ENCODE peak calls at places on chromosome 5, in four cellular contexts. One of them, this sample, is unnamed.

GRCh38 chr5:135680713-135681112 is 101.9 kb upstream of the CXCL14 start:
- DNase-seq in astrocyte of the spinal cord: no peak
- DNase-seq in lower leg skin: no peak
- DNase-seq in GM12865: no peak
- DNase-seq in this sample: no peak

GRCh38 chr5:89878733-89879132 is 530.8 kb downstream of the CETN3 start:
- DNase-seq in astrocyte of the spinal cord: no peak
- DNase-seq in lower leg skin: no peak
- DNase-seq in GM12865: no peak
- DNase-seq in this sample: no peak

GRCh38 chr5:164600929-164601535 is 1095.6 kb downstream of the MAT2B start:
- DNase-seq in astrocyte of the spinal cord: no peak
- DNase-seq in lower leg skin: no peak
- DNase-seq in GM12865: no peak
- DNase-seq in this sample: no peak

GRCh38 chr5:127564002-127564769 is 46.7 kb downstream of the PRRC1 start:
- DNase-seq in astrocyte of the spinal cord: peak
- DNase-seq in lower leg skin: peak
- DNase-seq in GM12865: peak
- DNase-seq in this sample: peak

GRCh38 chr5:141330299-141331080 is at the start of gene PCDHGA1:
- DNase-seq in astrocyte of the spinal cord: peak
- DNase-seq in lower leg skin: no peak
- DNase-seq in GM12865: peak
- DNase-seq in this sample: peak

GRCh38 chr5:56501949-56502557 is 268.9 kb upstream of the ANKRD55 start:
- DNase-seq in astrocyte of the spinal cord: peak
- DNase-seq in lower leg skin: no peak
- DNase-seq in GM12865: peak
- DNase-seq in this sample: no peak

GRCh38 chr5:132190161-132190817 is 37.4 kb downstream of the P4HA2 start:
- DNase-seq in astrocyte of the spinal cord: peak
- DNase-seq in lower leg skin: no peak
- DNase-seq in GM12865: peak
- DNase-seq in this sample: peak

GRCh38 chr5:134070979-134071849 is 43.3 kb upstream of the TCF7 start:
- DNase-seq in astrocyte of the spinal cord: peak
- DNase-seq in lower leg skin: no peak
- DNase-seq in GM12865: peak
- DNase-seq in this sample: no peak

GRCh38 chr5:116626272-116626723 is 51.7 kb upstream of the SEMA6A start:
- DNase-seq in astrocyte of the spinal cord: peak
- DNase-seq in lower leg skin: peak
- DNase-seq in GM12865: no peak
- DNase-seq in this sample: peak

GRCh38 chr5:158384535-158385421 is 525.8 kb upstream of the CLINT1 start:
- DNase-seq in astrocyte of the spinal cord: peak
- DNase-seq in lower leg skin: no peak
- DNase-seq in GM12865: no peak
- DNase-seq in this sample: peak

GRCh38 chr5:179766021-179766725 is 27.6 kb upstream of the LTC4S start:
- DNase-seq in astrocyte of the spinal cord: peak
- DNase-seq in lower leg skin: no peak
- DNase-seq in GM12865: no peak
- DNase-seq in this sample: peak

GRCh38 chr5:14675309-14675708 is 10.8 kb downstream of the OTULIN start:
- DNase-seq in astrocyte of the spinal cord: peak
- DNase-seq in lower leg skin: no peak
- DNase-seq in GM12865: no peak
- DNase-seq in this sample: no peak

GRCh38 chr5:84255318-84255717 is 129.4 kb downstream of the EDIL3 start:
- DNase-seq in astrocyte of the spinal cord: peak
- DNase-seq in lower leg skin: no peak
- DNase-seq in GM12865: peak
- DNase-seq in this sample: peak

GRCh38 chr5:119745976-119746375 is 116.6 kb downstream of the FAM170A start:
- DNase-seq in astrocyte of the spinal cord: no peak
- DNase-seq in lower leg skin: no peak
- DNase-seq in GM12865: no peak
- DNase-seq in this sample: no peak

GRCh38 chr5:102218159-102218558 is 77.9 kb downstream of the SLCO4C1 start:
- DNase-seq in astrocyte of the spinal cord: no peak
- DNase-seq in lower leg skin: no peak
- DNase-seq in GM12865: no peak
- DNase-seq in this sample: no peak

GRCh38 chr5:40955313-40955712 is 46.0 kb downstream of the C7 start:
- DNase-seq in astrocyte of the spinal cord: no peak
- DNase-seq in lower leg skin: no peak
- DNase-seq in GM12865: no peak
- DNase-seq in this sample: no peak

GRCh38 chr5:154447074-154447725 is 1.4 kb downstream of the SAP30L start:
- DNase-seq in astrocyte of the spinal cord: no peak
- DNase-seq in lower leg skin: no peak
- DNase-seq in GM12865: no peak
- DNase-seq in this sample: no peak

GRCh38 chr5:133942589-133943474 is 25.6 kb downstream of the C5orf15 start:
- DNase-seq in astrocyte of the spinal cord: no peak
- DNase-seq in lower leg skin: no peak
- DNase-seq in GM12865: no peak
- DNase-seq in this sample: no peak

GRCh38 chr5:1264211-1264610 is 30.7 kb downstream of the TERT start:
- DNase-seq in astrocyte of the spinal cord: no peak
- DNase-seq in lower leg skin: no peak
- DNase-seq in GM12865: no peak
- DNase-seq in this sample: no peak

GRCh38 chr5:39755452-39755851 is 330.7 kb upstream of the DAB2 start:
- DNase-seq in astrocyte of the spinal cord: no peak
- DNase-seq in lower leg skin: no peak
- DNase-seq in GM12865: no peak
- DNase-seq in this sample: peak

GRCh38 chr5:410911-411517 is 32.0 kb upstream of the EXOC3 start:
- DNase-seq in astrocyte of the spinal cord: no peak
- DNase-seq in lower leg skin: no peak
- DNase-seq in GM12865: no peak
- DNase-seq in this sample: no peak

GRCh38 chr5:107558951-107559350 is 111.8 kb downstream of the EFNA5 start:
- DNase-seq in astrocyte of the spinal cord: no peak
- DNase-seq in lower leg skin: no peak
- DNase-seq in GM12865: no peak
- DNase-seq in this sample: no peak

GRCh38 chr5:141632650-141633049 is 4.0 kb downstream of the HDAC3 start:
- DNase-seq in astrocyte of the spinal cord: no peak
- DNase-seq in lower leg skin: no peak
- DNase-seq in GM12865: no peak
- DNase-seq in this sample: no peak

GRCh38 chr5:59661939-59662615 is 231.4 kb downstream of the PDE4D start:
- DNase-seq in astrocyte of the spinal cord: peak
- DNase-seq in lower leg skin: no peak
- DNase-seq in GM12865: peak
- DNase-seq in this sample: no peak

GRCh38 chr5:6585939-6586646 is 46.8 kb downstream of the NSUN2 start:
- DNase-seq in astrocyte of the spinal cord: no peak
- DNase-seq in lower leg skin: no peak
- DNase-seq in GM12865: no peak
- DNase-seq in this sample: no peak

GRCh38 chr5:144812770-144813169 is 642.1 kb downstream of the KCTD16 start:
- DNase-seq in astrocyte of the spinal cord: peak
- DNase-seq in lower leg skin: peak
- DNase-seq in GM12865: no peak
- DNase-seq in this sample: peak

GRCh38 chr5:122222580-122222979 is 89.5 kb upstream of the SNCAIP start:
- DNase-seq in astrocyte of the spinal cord: no peak
- DNase-seq in lower leg skin: no peak
- DNase-seq in GM12865: no peak
- DNase-seq in this sample: no peak

GRCh38 chr5:32827981-32828380 is 116.9 kb downstream of the NPR3 start:
- DNase-seq in astrocyte of the spinal cord: no peak
- DNase-seq in lower leg skin: no peak
- DNase-seq in GM12865: no peak
- DNase-seq in this sample: no peak

DNA sequence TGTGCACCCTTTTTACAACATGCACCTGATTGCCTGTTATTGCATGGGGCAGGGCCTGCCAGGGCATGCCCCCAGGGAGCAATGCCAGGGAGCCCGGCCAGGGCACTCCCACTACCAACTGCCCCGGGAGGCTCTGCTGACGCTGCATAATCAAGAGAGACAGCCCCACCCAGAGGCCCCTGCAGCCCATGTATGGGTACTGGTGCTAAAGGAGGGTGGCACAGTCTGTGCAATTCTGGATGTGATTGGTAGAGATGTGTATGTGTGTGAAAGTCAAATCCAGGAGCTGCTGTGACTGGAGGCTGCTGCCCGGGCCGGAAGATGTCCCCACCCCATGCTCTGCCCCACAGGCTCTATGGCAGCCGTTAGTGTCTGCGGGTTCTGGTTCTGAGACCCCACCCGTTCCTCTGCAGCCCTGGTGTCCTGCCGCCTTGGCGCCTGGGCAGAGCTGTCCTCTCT is 3.9 kb upstream of the NEURL1B start:
- DNase-seq in astrocyte of the spinal cord: no peak
- DNase-seq in lower leg skin: peak
- DNase-seq in GM12865: no peak
- DNase-seq in this sample: no peak
- H3K4me3 ChIP-seq in astrocyte of the spinal cord: no peak
- H3K4me3 ChIP-seq in lower leg skin: no peak
- H3K4me3 ChIP-seq in GM12865: no peak
- H3K4me3 ChIP-seq in this sample: no peak

DNA sequence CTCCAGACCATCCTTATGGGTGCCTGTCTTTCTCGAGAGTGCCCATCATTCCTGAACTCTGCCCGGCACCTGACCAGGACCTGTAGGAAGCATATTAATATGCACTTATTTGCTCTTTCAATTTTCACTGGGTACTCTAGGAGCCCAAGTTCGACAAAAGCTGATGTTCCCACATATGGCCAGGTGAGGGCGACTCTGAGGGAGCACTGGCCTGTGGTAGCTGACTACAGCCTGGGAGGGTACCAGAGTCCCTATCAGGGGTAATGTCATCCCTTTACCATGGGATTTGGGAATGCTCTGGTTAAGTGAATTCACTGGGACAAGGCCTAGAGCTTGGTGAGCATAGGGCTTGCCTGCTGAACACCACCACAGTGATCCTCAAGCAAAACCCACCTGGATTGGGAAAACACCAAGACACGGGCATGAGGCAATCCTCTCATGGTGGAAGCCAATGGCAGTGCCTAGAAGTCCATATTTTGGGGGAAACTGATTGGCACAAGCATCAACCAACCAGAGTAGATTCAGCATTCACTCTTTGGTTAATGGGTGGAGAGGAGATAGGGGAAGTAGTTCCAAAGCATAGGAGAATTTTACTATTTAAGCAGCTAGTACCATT is 112.2 kb downstream of the MTX3 start:
- DNase-seq in astrocyte of the spinal cord: no peak
- DNase-seq in lower leg skin: no peak
- DNase-seq in GM12865: peak
- DNase-seq in this sample: peak
- TF ChIP-seq CTCF in astrocyte of the spinal cord: peak
- TF ChIP-seq CTCF in lower leg skin: no peak
- TF ChIP-seq CTCF in GM12865: peak
- TF ChIP-seq CTCF in this sample: peak

GRCh38 chr5:38443390-38443789 is 113.1 kb downstream of the LIFR start:
- DNase-seq in astrocyte of the spinal cord: no peak
- DNase-seq in lower leg skin: no peak
- DNase-seq in GM12865: no peak
- DNase-seq in this sample: no peak

GRCh38 chr5:38445374-38446028 is 110.9 kb downstream of the LIFR start:
- DNase-seq in astrocyte of the spinal cord: peak
- DNase-seq in lower leg skin: no peak
- DNase-seq in GM12865: no peak
- DNase-seq in this sample: peak

GRCh38 chr5:38448553-38449350 is 107.7 kb downstream of the LIFR start:
- DNase-seq in astrocyte of the spinal cord: no peak
- DNase-seq in lower leg skin: no peak
- DNase-seq in GM12865: no peak
- DNase-seq in this sample: no peak

GRCh38 chr5:38447786-38448185 is 108.7 kb downstream of the LIFR start:
- DNase-seq in astrocyte of the spinal cord: no peak
- DNase-seq in lower leg skin: no peak
- DNase-seq in GM12865: no peak
- DNase-seq in this sample: peak

GRCh38 chr5:38446029-38446522 is 110.4 kb downstream of the LIFR start:
- DNase-seq in astrocyte of the spinal cord: no peak
- DNase-seq in lower leg skin: no peak
- DNase-seq in GM12865: no peak
- DNase-seq in this sample: no peak
- H3K4me3 ChIP-seq in astrocyte of the spinal cord: peak
- H3K4me3 ChIP-seq in lower leg skin: no peak
- H3K4me3 ChIP-seq in GM12865: no peak
- H3K4me3 ChIP-seq in this sample: peak

DNA sequence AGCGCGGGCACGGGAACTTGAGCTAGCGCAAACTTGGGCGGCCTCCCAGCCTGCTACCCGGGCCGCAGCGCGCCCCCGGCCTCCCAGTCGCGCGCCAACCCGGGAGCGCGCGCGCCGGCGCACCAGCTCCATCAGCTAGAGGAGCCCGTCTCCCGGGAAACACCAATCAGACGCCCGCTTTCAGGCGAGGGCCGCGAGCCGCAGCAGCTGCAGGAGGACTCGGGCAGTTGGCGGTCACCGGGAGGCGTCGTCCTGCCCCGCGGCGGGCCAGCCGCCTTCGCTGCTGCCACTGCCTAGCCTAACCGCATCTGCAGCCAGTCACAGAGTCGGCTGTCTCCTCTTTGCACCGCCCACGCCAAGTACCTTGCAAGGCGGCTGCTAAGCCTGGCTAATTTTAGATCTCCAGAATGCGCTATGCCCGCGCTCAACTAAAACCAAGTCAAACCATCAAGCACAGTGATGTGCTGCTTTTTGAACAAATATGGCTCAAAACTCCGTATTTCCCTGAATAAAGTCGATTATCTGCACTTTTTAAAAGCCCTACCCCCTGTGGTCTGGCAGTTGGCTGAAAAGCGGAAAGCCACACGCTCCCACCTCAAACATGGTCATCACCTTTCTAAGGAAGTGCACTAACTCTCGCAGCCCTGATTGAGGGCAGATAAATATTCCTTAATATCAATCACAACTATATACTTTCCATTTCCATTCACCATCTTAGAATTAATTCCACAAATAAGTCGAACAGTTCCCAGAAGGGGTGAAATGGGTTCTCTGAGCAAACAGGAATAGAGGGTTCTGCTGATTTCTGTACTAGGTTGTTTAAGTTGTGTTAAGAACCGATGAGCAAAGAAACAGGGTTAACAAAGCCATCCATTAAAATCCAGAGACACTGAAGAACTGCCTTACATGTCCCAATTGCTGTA is 221.8 kb downstream of the MEF2C start:
- DNase-seq in astrocyte of the spinal cord: peak
- DNase-seq in lower leg skin: no peak
- DNase-seq in GM12865: peak
- DNase-seq in this sample: peak
- TF ChIP-seq CTCF in astrocyte of the spinal cord: no peak
- TF ChIP-seq CTCF in lower leg skin: no peak
- TF ChIP-seq CTCF in GM12865: no peak
- TF ChIP-seq CTCF in this sample: no peak

This sample was measured in fibroblast of mammary gland.